ENCODE peak calls at places on chromosome 6, in five cellular contexts. P is mesenchymal stem cell, V is H9, L is H1, M is neuronal stem cell. Z is an unnamed sample.

GRCh38 chr6:131950767-131951575 is at the start of gene CCN2:
- DNase-seq in P (peak), V (peak), M (peak), L (peak), Z (peak)

GRCh38 chr6:37339911-37340638 is 13.7 kb upstream of the RNF8 start:
- DNase-seq in M (no peak), L (no peak), V (no peak), P (no peak), Z (no peak)

GRCh38 chr6:153735761-153736160 is 303.3 kb upstream of the OPRM1 start:
- DNase-seq in M (no peak), P (no peak), L (no peak), V (no peak), Z (no peak)

GRCh38 chr6:13288969-13289391 is 39.4 kb downstream of the TBC1D7 start:
- DNase-seq in P (no peak), L (no peak), M (no peak), V (peak), Z (no peak)

GRCh38 chr6:161091972-161092701 is 100.6 kb downstream of the MAP3K4 start:
- DNase-seq in L (no peak), V (no peak), P (peak), M (no peak), Z (peak)

GRCh38 chr6:9532621-9533557 is 882.0 kb downstream of the TFAP2A start:
- DNase-seq in M (no peak), P (no peak), L (no peak), V (no peak), Z (peak)

GRCh38 chr6:27651371-27651732 is 178.4 kb upstream of the ZNF184 start:
- DNase-seq in P (peak), V (peak), M (peak), L (no peak), Z (no peak)

GRCh38 chr6:36688534-36689075 is 9.0 kb upstream of the RAB44 start:
- DNase-seq in V (no peak), M (no peak), L (no peak), P (peak), Z (no peak)

GRCh38 chr6:158358450-158359077 is 46.3 kb downstream of the TULP4 start:
- DNase-seq in V (no peak), M (no peak), L (no peak), P (no peak), Z (no peak)

GRCh38 chr6:17703256-17703694 is 3.5 kb downstream of the NUP153 start:
- DNase-seq in P (peak), V (no peak), M (no peak), L (no peak), Z (peak)

GRCh38 chr6:38572186-38572813 is 67.4 kb downstream of the BTBD9 start:
- DNase-seq in V (no peak), P (peak), L (no peak), M (no peak), Z (no peak)

GRCh38 chr6:105346052-105346451 is 56.8 kb downstream of the PREP start:
- DNase-seq in M (no peak), P (peak), L (no peak), V (no peak), Z (no peak)

GRCh38 chr6:162899148-162899547 is 171.4 kb downstream of the PACRG start:
- DNase-seq in P (no peak), L (no peak), M (no peak), V (no peak), Z (peak)

GRCh38 chr6:116497089-116497676 is 14.3 kb upstream of the CALHM5 start:
- DNase-seq in L (no peak), V (no peak), P (no peak), M (no peak), Z (no peak)

GRCh38 chr6:146578054-146578453 is 20.7 kb upstream of the ADGB start:
- DNase-seq in V (no peak), L (no peak), P (peak), M (no peak), Z (no peak)

GRCh38 chr6:117050301-117050700 is 173.3 kb downstream of the RFX6 start:
- DNase-seq in P (no peak), M (no peak), V (no peak), L (no peak), Z (no peak)

GRCh38 chr6:56065408-56065807 is 182.0 kb downstream of the COL21A1 start:
- DNase-seq in P (no peak), L (no peak), M (no peak), V (no peak), Z (no peak)

GRCh38 chr6:137309078-137309762 is 90.0 kb upstream of the IFNGR1 start:
- DNase-seq in P (peak), M (no peak), V (peak), L (no peak), Z (peak)

GRCh38 chr6:42451595-42452170 is at the start of gene TRERF1:
- DNase-seq in V (peak), L (no peak), M (peak), P (peak), Z (no peak)

GRCh38 chr6:146598785-146599405 is at the start of gene ADGB:
- DNase-seq in M (peak), P (peak), V (peak), L (peak), Z (peak)

GRCh38 chr6:30981942-30982772 is 1.4 kb upstream of the MUC21 start:
- DNase-seq in L (no peak), V (peak), M (peak), P (peak), Z (peak)

GRCh38 chr6:4896401-4896800 is 107.4 kb downstream of the RPP40 start:
- DNase-seq in P (no peak), M (no peak), L (no peak), V (no peak), Z (peak)

GRCh38 chr6:4894049-4894448 is 109.8 kb downstream of the RPP40 start:
- DNase-seq in L (no peak), V (no peak), M (no peak), P (no peak), Z (no peak)

GRCh38 chr6:4892785-4893485 is 110.9 kb downstream of the RPP40 start:
- DNase-seq in M (no peak), P (no peak), L (no peak), V (no peak), Z (no peak)

GRCh38 chr6:4899249-4899648 is 104.6 kb downstream of the RPP40 start:
- DNase-seq in P (no peak), L (no peak), M (no peak), V (no peak), Z (no peak)

DNA sequence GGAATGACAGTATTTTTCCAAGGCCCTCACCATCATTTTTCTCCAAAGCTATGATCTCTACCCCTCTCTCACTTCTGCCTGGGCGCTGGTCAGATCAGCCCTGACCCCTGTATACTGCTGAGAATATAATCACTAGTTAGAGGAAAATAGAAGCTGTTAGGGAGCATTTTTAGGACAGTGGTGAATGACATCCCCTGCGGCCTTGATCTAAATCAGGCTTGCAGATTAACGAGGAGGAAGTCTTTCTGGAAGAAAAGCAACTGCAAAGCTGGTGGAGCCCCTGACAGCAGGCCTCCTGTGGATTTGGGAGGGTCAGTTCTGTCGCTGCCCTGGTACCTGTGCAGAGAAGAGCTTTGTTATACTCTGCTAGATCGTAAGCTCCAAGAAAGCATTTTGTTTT is 107.9 kb downstream of the RPP40 start:
- DNase-seq in L (no peak), M (no peak), P (no peak), V (peak), Z (peak)
- H2BK12ac ChIP-seq in L (no peak), M (no peak), P (no peak), V (no peak), Z (no peak)

GRCh38 chr6:149657441-149657840 is 8.9 kb upstream of the KATNA1 start:
- DNase-seq in V (no peak), P (no peak), M (no peak), L (no peak), Z (no peak)
- H2BK12ac ChIP-seq in V (no peak), P (no peak), M (no peak), L (no peak), Z (no peak)

GRCh38 chr6:139449611-139450000 is 75.2 kb upstream of the CITED2 start:
- DNase-seq in V (no peak), M (no peak), P (no peak), L (no peak), Z (no peak)
- H2BK12ac ChIP-seq in V (no peak), M (no peak), P (no peak), L (no peak), Z (no peak)

DNA sequence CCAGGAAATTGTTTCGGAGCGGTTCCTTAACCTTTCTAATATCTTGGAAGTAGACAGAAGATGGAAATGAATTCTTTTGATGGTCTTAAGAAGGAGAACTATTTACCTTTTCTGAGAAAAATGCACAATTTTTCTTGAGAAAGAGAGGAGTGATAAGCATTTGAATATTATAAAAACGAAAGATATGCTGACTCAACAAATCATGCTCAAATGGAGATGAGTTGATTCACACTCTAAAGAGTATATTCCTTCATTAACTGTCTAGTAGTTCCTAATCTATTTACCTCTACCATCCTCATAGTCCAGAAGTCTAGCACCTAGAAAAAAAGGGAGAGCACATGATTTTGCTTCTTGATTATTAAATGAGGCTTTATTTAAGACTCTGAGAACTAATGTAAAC is 4.1 kb downstream of the TSBP1 start:
- DNase-seq in P (no peak), V (no peak), L (no peak), M (no peak), Z (no peak)
- H2BK12ac ChIP-seq in P (no peak), V (no peak), L (no peak), M (no peak), Z (no peak)

DNA sequence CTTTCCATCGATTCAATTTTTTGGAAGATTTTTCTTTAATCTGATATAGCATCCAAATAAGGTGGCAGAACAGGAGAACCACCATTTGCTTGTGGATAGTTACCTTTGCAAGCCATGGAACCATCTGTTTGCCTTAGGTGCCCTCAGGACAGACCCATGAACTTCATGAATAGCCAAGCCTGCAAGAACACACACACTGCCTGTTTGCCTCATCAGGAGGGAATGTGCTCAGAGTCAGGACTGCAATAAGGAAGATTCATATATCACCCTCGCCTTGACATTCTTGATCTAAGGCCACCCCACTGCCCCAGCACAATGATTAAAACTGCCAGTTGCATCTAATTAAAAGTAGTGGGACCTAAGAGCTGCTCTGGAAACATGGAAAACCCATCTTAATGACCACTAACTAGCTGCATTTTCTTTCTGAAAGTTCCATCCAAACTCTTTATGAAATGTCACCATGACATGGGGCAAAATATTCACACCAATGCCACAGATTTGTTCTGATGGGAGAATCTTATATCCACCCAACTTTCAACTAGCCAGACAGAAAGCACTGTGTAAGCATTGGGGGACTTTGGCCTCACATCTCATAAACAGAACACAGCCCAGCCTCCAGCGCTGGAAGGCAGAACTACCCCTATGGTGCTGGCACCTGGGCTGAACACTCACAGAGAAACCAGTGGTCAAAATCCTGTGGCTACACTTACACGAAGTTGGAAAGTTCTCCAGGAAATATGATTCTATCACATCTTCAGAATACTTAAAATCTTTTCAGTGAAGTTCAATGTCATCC is 48.3 kb downstream of the TBXT start:
- DNase-seq in P (no peak), L (no peak), V (no peak), M (no peak), Z (peak)
- H2BK12ac ChIP-seq in P (no peak), L (no peak), V (no peak), M (no peak), Z (no peak)

GRCh38 chr6:53913286-53913685 is 118.5 kb downstream of the LRRC1 start:
- DNase-seq in L (no peak), M (no peak), V (no peak), P (no peak), Z (no peak)
- H2BK12ac ChIP-seq in L (no peak), M (no peak), V (no peak), P (no peak), Z (no peak)

GRCh38 chr6:6721606-6722005 is 133.1 kb downstream of the LY86 start:
- DNase-seq in V (no peak), M (no peak), L (no peak), P (no peak), Z (no peak)
- H2BK12ac ChIP-seq in V (no peak), M (no peak), L (no peak), P (no peak), Z (no peak)

Z was measured in trophoblast cell.